ENCODE peak calls at places on chromosomes 5 and 9, in seven cellular contexts. O is adrenal gland, Q is anterior cingulate cortex, D is GM12864, X is Calu3, P is H54, S is NCI-H1930. T is an unnamed sample.

GRCh38 chr5:105905392-105905791 is 1765.3 kb downstream of the EFNA5 start:
- DNase-seq in O (no peak), Q (no peak), D (no peak), X (no peak), P (no peak), S (no peak), T (no peak)

GRCh38 chr5:31811210-31811609 is 172.3 kb downstream of the PDZD2 start:
- DNase-seq in O (peak), Q (no peak), D (no peak), X (no peak), P (peak), S (no peak), T (no peak)

GRCh38 chr5:147391781-147392180 is 118.1 kb downstream of the DPYSL3 start:
- DNase-seq in O (peak), Q (no peak), D (peak), X (peak), P (peak), S (no peak), T (no peak)

GRCh38 chr5:3034881-3035280 is 283.4 kb upstream of the IRX2 start:
- DNase-seq in O (no peak), Q (no peak), D (no peak), X (no peak), P (no peak), S (no peak), T (no peak)

GRCh38 chr5:131545856-131546255 is 89.2 kb downstream of the RAPGEF6 start:
- DNase-seq in O (no peak), Q (no peak), D (no peak), X (no peak), P (no peak), S (no peak), T (no peak)

GRCh38 chr5:55533806-55534435 is 843 bp downstream of the PLPP1 start:
- DNase-seq in O (peak), Q (no peak), D (no peak), X (no peak), P (peak), S (no peak), T (no peak)

GRCh38 chr5:123746683-123747360 is 234.8 kb downstream of the CSNK1G3 start:
- DNase-seq in O (no peak), Q (no peak), D (no peak), X (no peak), P (no peak), S (no peak), T (no peak)

GRCh38 chr5:89292461-89292860 is 409.5 kb upstream of the MEF2C start:
- DNase-seq in O (no peak), Q (no peak), D (no peak), X (no peak), P (no peak), S (no peak), T (no peak)

GRCh38 chr9:115548826-115549225 is 430.9 kb upstream of the TNC start:
- DNase-seq in O (no peak), Q (no peak), D (no peak), X (no peak), P (no peak), S (no peak), T (no peak)

GRCh38 chr5:40481226-40481625 is 198.5 kb upstream of the PTGER4 start:
- DNase-seq in O (no peak), Q (no peak), D (no peak), X (no peak), P (no peak), S (no peak), T (no peak)

GRCh38 chr9:110033869-110034268 is 174.1 kb downstream of the C9orf152 start:
- DNase-seq in O (no peak), Q (no peak), D (no peak), X (no peak), P (peak), S (no peak), T (no peak)

GRCh38 chr5:81778642-81779041 is 27.7 kb upstream of the SSBP2 start:
- DNase-seq in O (peak), Q (no peak), D (no peak), X (no peak), P (peak), S (no peak), T (no peak)

GRCh38 chr5:66717455-66718373 is 121.5 kb downstream of the MAST4 start:
- DNase-seq in O (no peak), Q (no peak), D (no peak), X (no peak), P (no peak), S (no peak), T (peak)

GRCh38 chr9:110744753-110745522 is 76.3 kb downstream of the MUSK start:
- DNase-seq in O (peak), Q (no peak), D (no peak), X (peak), P (peak), S (no peak), T (no peak)